ENCODE peak calls at places on chromosomes 13 and 19, in nine cellular contexts. I is neural progenitor cell; S is NCI-H2171 treated with DMSO at 0.1 percent for 48 hours; O is Daoy; W is stimulated activated CD4-positive, alpha-beta T cell treated with anti-CD3 and anti-CD28 coated beads, Interleukin-12 subunit alpha, Interleukin-12 subunit beta, amount 100 ng/mL, for 4 hours; L is stimulated activated naive CD8-positive, alpha-beta T cell treated with anti-CD3 and anti-CD28 coated beads, Interleukin-15, Interleukin-2, amounts not matched to agents 100 U/mL and 50 U/mL, for 24 hours; A is ELF-1; R is cortex of kidney; J is T47D. H is an unnamed sample.

GRCh38 chr19:57675881-57676280 is 5.9 kb upstream of the ZNF551 start:
- DNase-seq in I (no peak), S (no peak), O (no peak), W (no peak), L (no peak), A (no peak), R (no peak), J (no peak), H (no peak)

GRCh38 chr13:79673993-79674377 is 193.0 kb downstream of the NDFIP2 start:
- DNase-seq in I (no peak), S (no peak), O (no peak), W (no peak), L (no peak), A (no peak), R (no peak), J (no peak), H (no peak)

GRCh38 chr13:30421093-30422055 is 919 bp upstream of the UBE2L5 start:
- DNase-seq in I (peak), S (peak), O (peak), W (peak), L (peak), A (peak), R (no peak), J (peak), H (peak)

GRCh38 chr13:112250788-112251445 is 125.2 kb upstream of the SPACA7 start:
- DNase-seq in I (no peak), S (no peak), O (no peak), W (no peak), L (no peak), A (no peak), R (no peak), J (no peak), H (no peak)

GRCh38 chr19:47230122-47230920 is 678 bp downstream of the BBC3 start:
- DNase-seq in I (peak), S (no peak), O (peak), W (peak), L (peak), A (peak), R (no peak), J (no peak), H (peak)

GRCh38 chr13:106063591-106064308 is 471.7 kb downstream of the EFNB2 start:
- DNase-seq in I (no peak), S (no peak), O (peak), W (no peak), L (no peak), A (no peak), R (no peak), J (no peak), H (no peak)

GRCh38 chr19:14156971-14157717 is 20.8 kb upstream of the ASF1B start:
- DNase-seq in I (no peak), S (no peak), O (no peak), W (no peak), L (no peak), A (no peak), R (no peak), J (no peak), H (peak)

GRCh38 chr19:28196961-28197360 is 1016.0 kb downstream of the UQCRFS1 start:
- DNase-seq in I (no peak), S (no peak), O (no peak), W (no peak), L (no peak), A (no peak), R (no peak), J (no peak), H (no peak)

GRCh38 chr19:13700621-13701020 is 63.7 kb upstream of the MRI1 start:
- DNase-seq in I (no peak), S (peak), O (no peak), W (no peak), L (no peak), A (no peak), R (no peak), J (no peak), H (no peak)

GRCh38 chr19:49533551-49534488 is 6.0 kb downstream of the RCN3 start:
- DNase-seq in I (peak), S (peak), O (no peak), W (peak), L (peak), A (peak), R (no peak), J (peak), H (peak)

GRCh38 chr13:50668882-50669281 is 174.6 kb downstream of the DLEU7 start:
- DNase-seq in I (no peak), S (peak), O (no peak), W (no peak), L (no peak), A (no peak), R (no peak), J (no peak), H (no peak)

GRCh38 chr19:58021541-58022282 is 12.1 kb upstream of the ZSCAN1 start:
- DNase-seq in I (peak), S (peak), O (peak), W (no peak), L (peak), A (peak), R (no peak), J (peak), H (peak)

GRCh38 chr19:44850641-44851109 is 4.6 kb downstream of the NECTIN2 start:
- DNase-seq in I (no peak), S (no peak), O (no peak), W (no peak), L (no peak), A (peak), R (no peak), J (no peak), H (no peak)

GRCh38 chr19:11138659-11139526 is 16.7 kb downstream of the SPC24 start:
- DNase-seq in I (peak), S (peak), O (peak), W (no peak), L (no peak), A (peak), R (no peak), J (no peak), H (peak)

GRCh38 chr19:17718467-17718987 is 753 bp upstream of the MAP1S start:
- DNase-seq in I (peak), S (no peak), O (no peak), W (no peak), L (no peak), A (no peak), R (no peak), J (no peak), H (no peak)

GRCh38 chr19:50264483-50265186 is 61.2 kb downstream of the MYH14 start:
- DNase-seq in I (no peak), S (no peak), O (peak), W (no peak), L (no peak), A (peak), R (no peak), J (no peak), H (no peak)

GRCh38 chr19:16330811-16331690 is 6.4 kb downstream of the KLF2 start:
- DNase-seq in I (no peak), S (no peak), O (no peak), W (no peak), L (no peak), A (no peak), R (no peak), J (no peak), H (no peak)

H was measured in iPS-NIHi11.